ENCODE peak calls at places on chromosomes 3 and 15, in eight cellular contexts. I, C, A, J, Y, N, X and S are unnamed samples.

GRCh38 chr3:46163551-46163981 is 44.5 kb downstream of the CCR1 start:
- DNase-seq in I (no peak), C (no peak), A (peak), J (no peak), Y (no peak), N (no peak), X (no peak), S (no peak)

GRCh38 chr15:99432271-99433025 is 133.3 kb upstream of the MEF2A start:
- DNase-seq in I (no peak), C (peak), A (no peak), J (no peak), Y (no peak), N (no peak), X (no peak), S (no peak)

GRCh38 chr15:85318048-85318731 is 62.2 kb upstream of the AKAP13 start:
- DNase-seq in I (no peak), C (no peak), A (peak), J (no peak), Y (peak), N (no peak), X (no peak), S (peak)

GRCh38 chr15:34855397-34855796 is 60.0 kb upstream of the ACTC1 start:
- DNase-seq in I (no peak), C (no peak), A (peak), J (no peak), Y (peak), N (no peak), X (no peak), S (peak)

GRCh38 chr15:59887211-59887610 is 116.9 kb upstream of the FOXB1 start:
- DNase-seq in I (no peak), C (no peak), A (no peak), J (no peak), Y (no peak), N (no peak), X (no peak), S (no peak)

GRCh38 chr3:189641776-189642175 is 10.6 kb downstream of the TP63 start:
- DNase-seq in I (no peak), C (no peak), A (peak), J (no peak), Y (no peak), N (no peak), X (no peak), S (no peak)

GRCh38 chr3:186024210-186024609 is 84.7 kb downstream of the ETV5 start:
- DNase-seq in I (peak), C (peak), A (no peak), J (no peak), Y (peak), N (no peak), X (no peak), S (peak)

GRCh38 chr3:113051827-113052226 is 61.0 kb downstream of the GTPBP8 start:
- DNase-seq in I (no peak), C (no peak), A (no peak), J (no peak), Y (no peak), N (no peak), X (no peak), S (peak)

GRCh38 chr3:10334461-10334860 is 13.5 kb upstream of the SEC13 start:
- DNase-seq in I (peak), C (no peak), A (no peak), J (no peak), Y (peak), N (no peak), X (no peak), S (peak)

GRCh38 chr3:131381445-131382291 is at the start of gene NUDT16:
- DNase-seq in I (peak), C (peak), A (peak), J (peak), Y (peak), N (peak), X (peak), S (peak)

GRCh38 chr15:95464091-95464888 is 866.2 kb upstream of the NR2F2 start:
- DNase-seq in I (no peak), C (peak), A (no peak), J (no peak), Y (no peak), N (no peak), X (no peak), S (no peak)

GRCh38 chr3:14548321-14548729 is 8.2 kb upstream of the GRIP2 start:
- DNase-seq in I (peak), C (peak), A (peak), J (no peak), Y (peak), N (peak), X (no peak), S (peak)

GRCh38 chr3:178455264-178455663 is 81.0 kb upstream of the KCNMB2 start:
- DNase-seq in I (no peak), C (no peak), A (no peak), J (no peak), Y (peak), N (no peak), X (no peak), S (peak)

GRCh38 chr15:72136170-72137051 is 18.2 kb downstream of the SENP8 start:
- DNase-seq in I (no peak), C (no peak), A (no peak), J (no peak), Y (no peak), N (no peak), X (no peak), S (no peak)

GRCh38 chr3:56467108-56467507 is 1.2 kb downstream of the ERC2 start:
- DNase-seq in I (peak), C (peak), A (peak), J (no peak), Y (peak), N (peak), X (no peak), S (peak)

GRCh38 chr15:31045606-31046005 is 54.2 kb upstream of the MTMR10 start:
- DNase-seq in I (no peak), C (no peak), A (no peak), J (no peak), Y (no peak), N (no peak), X (no peak), S (no peak)

GRCh38 chr3:178719036-178719635 is 182.9 kb downstream of the KCNMB2 start:
- DNase-seq in I (no peak), C (no peak), A (no peak), J (no peak), Y (peak), N (no peak), X (no peak), S (no peak)

GRCh38 chr3:107846282-107846852 is 244.5 kb downstream of the CD47 start:
- DNase-seq in I (peak), C (peak), A (peak), J (peak), Y (peak), N (peak), X (no peak), S (peak)

GRCh38 chr3:125386811-125387210 is 11.7 kb upstream of the ZNF148 start:
- DNase-seq in I (no peak), C (no peak), A (no peak), J (no peak), Y (peak), N (no peak), X (no peak), S (peak)

GRCh38 chr15:49621327-49622210 is 721 bp downstream of the DTWD1 start:
- DNase-seq in I (no peak), C (no peak), A (peak), J (no peak), Y (peak), N (no peak), X (no peak), S (peak)

GRCh38 chr15:57951328-57951932 is 114.1 kb downstream of the ALDH1A2 start:
- DNase-seq in I (no peak), C (no peak), A (no peak), J (no peak), Y (no peak), N (no peak), X (no peak), S (no peak)

GRCh38 chr15:57961919-57962318 is 103.6 kb downstream of the ALDH1A2 start:
- DNase-seq in I (no peak), C (no peak), A (no peak), J (no peak), Y (peak), N (no peak), X (no peak), S (no peak)

GRCh38 chr15:57962887-57963286 is 102.6 kb downstream of the ALDH1A2 start:
- DNase-seq in I (no peak), C (no peak), A (peak), J (no peak), Y (peak), N (no peak), X (no peak), S (no peak)

GRCh38 chr15:57953874-57954273 is 111.6 kb downstream of the ALDH1A2 start:
- DNase-seq in I (no peak), C (no peak), A (no peak), J (no peak), Y (no peak), N (no peak), X (no peak), S (no peak)

GRCh38 chr15:57957113-57957512 is 108.4 kb downstream of the ALDH1A2 start:
- DNase-seq in I (no peak), C (no peak), A (no peak), J (no peak), Y (no peak), N (no peak), X (no peak), S (no peak)
- TF ChIP-seq CTCF in I (no peak), C (no peak), A (no peak), J (no peak), Y (no peak), N (no peak), X (no peak), S (no peak)

DNA sequence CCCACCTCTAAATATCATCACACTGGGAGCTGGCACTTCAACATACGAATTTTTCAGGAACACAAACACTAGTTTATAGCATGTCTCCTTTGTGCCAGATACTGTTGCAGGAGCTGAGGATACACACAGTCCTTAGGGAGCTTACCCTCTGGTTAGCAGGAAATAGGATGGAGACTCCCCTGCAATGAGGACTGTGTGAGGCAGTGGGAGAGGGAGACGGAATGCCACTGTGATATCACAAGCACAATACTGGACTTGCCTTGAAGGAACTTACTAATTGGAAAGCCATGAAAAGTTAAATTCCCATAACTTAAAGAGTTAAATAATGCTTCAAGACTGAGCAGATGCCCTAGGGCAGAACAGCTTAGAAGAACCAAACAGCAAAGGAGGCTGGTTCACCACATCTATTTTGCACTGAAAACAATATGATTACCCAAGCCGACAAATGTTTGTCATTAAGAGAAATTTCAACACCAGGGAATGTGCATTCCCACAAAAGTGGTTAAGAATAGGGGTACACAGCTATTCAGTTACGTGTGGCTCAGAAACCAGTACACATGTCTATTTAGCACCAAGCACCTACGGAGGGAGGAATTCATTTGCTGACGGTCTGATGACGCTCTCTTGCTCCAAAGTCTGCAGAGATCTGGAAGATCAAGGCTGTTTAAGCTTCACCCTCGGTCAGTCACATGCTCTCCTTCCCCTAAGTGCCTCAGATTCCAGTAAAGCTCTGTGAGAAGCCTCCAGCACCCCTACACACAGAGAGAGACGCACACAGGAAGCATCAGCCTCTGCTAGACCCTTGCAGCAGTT is 5.2 kb downstream of the TBC1D2B start:
- DNase-seq in I (no peak), C (no peak), A (no peak), J (no peak), Y (peak), N (no peak), X (no peak), S (peak)
- H3K4me3 ChIP-seq in I (peak), C (peak), A (no peak), J (no peak), Y (no peak), N (peak), X (no peak), S (peak)

DNA sequence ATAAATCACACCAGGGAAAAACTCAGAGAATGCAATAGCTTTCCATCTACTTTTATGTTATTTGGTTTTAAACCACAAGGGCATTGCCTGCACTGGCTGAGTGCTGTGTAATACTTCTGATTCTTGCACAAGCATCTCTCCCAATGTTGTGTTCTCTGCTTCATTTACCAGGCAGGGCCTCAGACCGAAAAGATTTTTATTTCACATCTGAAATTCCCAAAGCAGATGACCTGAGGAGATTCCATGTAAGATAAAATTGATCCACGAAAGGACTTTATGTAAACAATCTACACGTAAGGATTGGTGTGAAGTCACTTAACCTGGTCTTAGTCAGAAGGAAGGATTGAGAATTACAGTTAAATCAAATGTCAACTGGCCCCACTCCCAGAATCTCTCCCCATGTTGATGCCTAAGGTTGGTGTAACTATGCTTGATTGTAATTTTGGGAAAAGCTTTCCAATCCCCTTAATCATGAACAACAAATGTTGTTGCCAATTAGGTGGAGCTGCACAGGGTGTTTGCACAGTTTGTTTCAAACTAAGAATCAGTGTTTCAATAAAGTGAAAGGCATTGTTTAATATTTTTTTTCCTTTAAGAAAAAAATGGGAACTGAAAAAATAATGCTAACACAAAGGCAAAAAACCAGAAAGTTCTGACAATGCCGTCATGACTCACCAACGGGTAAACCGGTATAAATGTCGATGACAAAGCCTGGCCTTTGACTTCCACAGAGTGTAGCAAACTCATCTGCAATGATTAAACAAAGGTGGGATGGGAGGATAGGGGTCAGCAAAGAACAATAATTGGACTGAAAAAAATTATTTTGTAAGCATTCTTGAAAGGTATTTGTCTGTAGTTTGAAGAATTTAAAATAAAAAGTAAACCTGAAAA is 128.6 kb downstream of the DUT start:
- DNase-seq in I (no peak), C (no peak), A (no peak), J (no peak), Y (peak), N (no peak), X (no peak), S (peak)
- TF ChIP-seq CTCF in I (no peak), C (no peak), A (no peak), J (peak), Y (peak), N (no peak), X (no peak), S (peak)

GRCh38 chr3:126782554-126782953 is 78.5 kb downstream of the CHCHD6 start:
- DNase-seq in I (peak), C (no peak), A (peak), J (no peak), Y (peak), N (no peak), X (no peak), S (peak)
- H3K4me3 ChIP-seq in I (no peak), C (no peak), A (no peak), J (no peak), Y (no peak), N (no peak), X (no peak), S (no peak)